ENCODE peak calls at places on chromosomes 6 and 20, in four cellular contexts. Y is BJ, R is foreskin fibroblast, C is heart right ventricle. V is an unnamed sample.

GRCh38 chr20:38181207-38181693 is 16.2 kb upstream of the TGM2 start:
- DNase-seq in R (no peak), Y (no peak), C (no peak), V (no peak)

GRCh38 chr6:30615219-30615957 is 1.7 kb downstream of the PPP1R10 start:
- DNase-seq in C (no peak), Y (no peak), R (peak; percentile 85), V (peak; percentile 50)

GRCh38 chr6:111113731-111114438 is 26.6 kb downstream of the SLC16A10 start:
- DNase-seq in Y (no peak), R (peak; percentile 6), C (peak; percentile 16), V (no peak)

GRCh38 chr20:37475258-37475657 is 45.8 kb upstream of the NNAT start:
- DNase-seq in C (no peak), R (no peak), Y (no peak), V (no peak)

GRCh38 chr6:89564752-89565427 is 73.7 kb downstream of the LYRM2 start:
- DNase-seq in Y (no peak), C (no peak), R (peak; percentile 7), V (no peak)

GRCh38 chr6:14058735-14059134 is 58.8 kb upstream of the CD83 start:
- DNase-seq in C (no peak), R (peak; percentile 25), Y (no peak), V (no peak)

GRCh38 chr6:113786168-113786567 is 71.0 kb upstream of the MARCKS start:
- DNase-seq in C (no peak), R (no peak), Y (no peak), V (no peak)

GRCh38 chr6:129513471-129513870 is 196.5 kb downstream of the ARHGAP18 start:
- DNase-seq in Y (peak; percentile 60), R (peak; percentile 74), C (no peak), V (no peak)

GRCh38 chr6:119043265-119043664 is 35.2 kb downstream of the FAM184A start:
- DNase-seq in Y (no peak), C (no peak), R (no peak), V (no peak)

GRCh38 chr6:167113935-167114910 is 8.7 kb upstream of the CCR6 start:
- DNase-seq in C (no peak), Y (no peak), R (no peak), V (no peak)

GRCh38 chr6:20755631-20756030 is 221.4 kb downstream of the CDKAL1 start:
- DNase-seq in Y (peak; percentile 47), R (peak; percentile 61), C (no peak), V (no peak)

GRCh38 chr6:143767433-143767832 is 75.7 kb upstream of the LTV1 start:
- DNase-seq in R (no peak), C (no peak), Y (no peak), V (no peak)

GRCh38 chr6:46400898-46401297 is 90.4 kb downstream of the RCAN2 start:
- DNase-seq in Y (no peak), R (no peak), C (no peak), V (no peak)

GRCh38 chr20:60071965-60072364 is 113.7 kb downstream of the CDH26 start:
- DNase-seq in C (no peak), Y (no peak), R (peak; percentile 49), V (no peak)

GRCh38 chr6:41288025-41288777 is 1.7 kb upstream of the TREM1 start:
- DNase-seq in R (peak; percentile 24), Y (no peak), C (no peak), V (no peak)

GRCh38 chr20:62131560-62132320 is 9.5 kb downstream of the LSM14B start:
- DNase-seq in R (no peak), Y (no peak), C (no peak), V (no peak)

GRCh38 chr6:128600397-128600951 is 80.1 kb upstream of the PTPRK start:
- DNase-seq in Y (peak; percentile 86), C (no peak), R (peak; percentile 96), V (no peak)

GRCh38 chr6:153956807-153957206 is 82.2 kb upstream of the OPRM1 start:
- DNase-seq in Y (no peak), C (no peak), R (peak; percentile 9), V (no peak)

GRCh38 chr20:668638-669037 is 7.0 kb downstream of the SCRT2 start:
- DNase-seq in Y (no peak), C (no peak), R (no peak), V (no peak)

GRCh38 chr20:32842688-32843524 is 15.8 kb upstream of the EFCAB8 start:
- DNase-seq in C (no peak), R (no peak), Y (no peak), V (no peak)

GRCh38 chr6:162435071-162435470 is 292.5 kb downstream of the PRKN start:
- DNase-seq in C (no peak), R (no peak), Y (no peak), V (no peak)

GRCh38 chr6:4088684-4089083 is 9.7 kb upstream of the FAM217A start:
- DNase-seq in Y (no peak), R (no peak), C (no peak), V (no peak)

GRCh38 chr6:129181001-129181400 is 298.1 kb downstream of the LAMA2 start:
- DNase-seq in C (no peak), R (peak; percentile 16), Y (no peak), V (no peak)

GRCh38 chr6:30447237-30447636 is 42.1 kb upstream of the HLA-E start:
- DNase-seq in R (no peak), Y (no peak), C (no peak), V (peak; percentile 54)

GRCh38 chr6:43747734-43748133 is 22.3 kb upstream of the VEGFA start:
- DNase-seq in C (no peak), R (no peak), Y (no peak), V (no peak)

GRCh38 chr6:156897907-156898531 is 120.8 kb downstream of the ARID1B start:
- DNase-seq in Y (no peak), C (no peak), R (no peak), V (no peak)

GRCh38 chr6:27772261-27773001 is 139.8 kb downstream of the OR2B2 start:
- DNase-seq in R (peak; percentile 91), Y (no peak), C (peak; percentile 88), V (peak; percentile 94)

GRCh38 chr6:2632943-2633584 is 117.7 kb downstream of the MYLK4 start:
- DNase-seq in C (no peak), R (no peak), Y (no peak), V (no peak)

GRCh38 chr6:157464653-157465535 is 83.9 kb downstream of the ZDHHC14 start:
- DNase-seq in C (no peak), R (no peak), Y (no peak), V (no peak)

GRCh38 chr6:44527961-44528644 is 140.6 kb downstream of the CDC5L start:
- DNase-seq in Y (no peak), C (no peak), R (no peak), V (no peak)

GRCh38 chr20:53801609-53802370 is 208.2 kb upstream of the ZNF217 start:
- DNase-seq in R (no peak), Y (no peak), C (no peak), V (no peak)

GRCh38 chr6:151661928-151662327 is 145.6 kb upstream of the ESR1 start:
- DNase-seq in Y (no peak), R (no peak), C (no peak), V (no peak)

GRCh38 chr6:24910331-24910849 is 25.4 kb downstream of the RIPOR2 start:
- DNase-seq in C (peak; percentile 20), Y (no peak), R (peak; percentile 52), V (peak; percentile 43)
- TF ChIP-seq CTCF in C (no peak), Y (peak; percentile 53), R (peak; percentile 40), V (no peak)

GRCh38 chr20:57327820-57328219 is 1.8 kb upstream of the SPO11 start:
- DNase-seq in R (no peak), Y (no peak), C (no peak), V (no peak)

GRCh38 chr20:57329608-57330221 is at the start of gene SPO11:
- DNase-seq in C (no peak), Y (no peak), R (no peak), V (no peak)

GRCh38 chr20:57330998-57331397 is 1.4 kb downstream of the SPO11 start:
- DNase-seq in R (peak; percentile 10), C (no peak), Y (no peak), V (no peak)

GRCh38 chr20:57335392-57335791 is 5.8 kb downstream of the SPO11 start:
- DNase-seq in Y (no peak), C (no peak), R (no peak), V (no peak)

DNA sequence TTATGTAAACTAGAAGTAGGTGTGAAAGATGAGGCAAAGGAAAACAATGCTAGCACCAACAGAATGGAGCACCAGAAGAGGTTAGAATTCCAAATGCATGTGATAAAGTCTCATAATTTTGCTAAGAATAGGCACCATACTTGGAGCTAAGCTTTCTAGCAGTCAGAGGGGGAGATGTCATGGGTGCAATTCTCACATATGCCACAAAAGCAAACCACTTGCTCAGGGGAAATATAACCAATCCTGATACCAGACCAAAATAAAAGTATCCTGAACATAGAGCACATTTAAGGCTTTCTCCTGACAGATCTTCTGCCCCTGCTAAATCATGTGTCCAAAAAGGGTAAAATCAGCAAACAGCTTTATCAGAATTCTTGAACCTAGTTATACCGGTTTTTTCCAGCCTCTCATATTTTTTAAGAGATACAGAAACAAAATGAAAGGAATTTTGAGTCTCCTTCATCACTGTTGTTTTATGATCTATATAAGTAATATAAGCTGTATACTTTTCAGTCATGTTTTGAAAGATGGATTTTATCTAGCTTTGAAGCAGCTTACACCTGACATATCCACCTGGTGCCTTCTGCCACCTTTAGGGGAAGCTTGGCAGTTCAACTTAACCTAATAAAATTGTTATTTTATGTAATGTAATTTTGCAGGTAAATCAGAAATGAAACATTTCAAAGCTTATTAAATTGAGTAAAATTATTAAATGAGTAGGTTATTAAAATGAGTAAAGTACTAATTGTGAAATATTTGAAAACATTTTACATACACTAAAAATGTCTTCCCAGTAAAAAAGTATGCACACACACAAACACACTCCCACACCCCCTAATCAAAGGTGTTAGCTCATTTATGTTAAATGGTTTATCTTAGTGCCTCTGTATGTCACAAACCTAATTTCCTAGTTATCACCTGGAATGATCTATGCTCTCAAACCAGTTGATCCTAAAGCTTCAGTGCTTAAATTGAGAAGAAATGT is 2.8 kb downstream of the SPO11 start:
- DNase-seq in C (no peak), Y (no peak), R (no peak), V (no peak)
- TF ChIP-seq CTCF in C (no peak), Y (peak; percentile 6), R (no peak), V (no peak)

DNA sequence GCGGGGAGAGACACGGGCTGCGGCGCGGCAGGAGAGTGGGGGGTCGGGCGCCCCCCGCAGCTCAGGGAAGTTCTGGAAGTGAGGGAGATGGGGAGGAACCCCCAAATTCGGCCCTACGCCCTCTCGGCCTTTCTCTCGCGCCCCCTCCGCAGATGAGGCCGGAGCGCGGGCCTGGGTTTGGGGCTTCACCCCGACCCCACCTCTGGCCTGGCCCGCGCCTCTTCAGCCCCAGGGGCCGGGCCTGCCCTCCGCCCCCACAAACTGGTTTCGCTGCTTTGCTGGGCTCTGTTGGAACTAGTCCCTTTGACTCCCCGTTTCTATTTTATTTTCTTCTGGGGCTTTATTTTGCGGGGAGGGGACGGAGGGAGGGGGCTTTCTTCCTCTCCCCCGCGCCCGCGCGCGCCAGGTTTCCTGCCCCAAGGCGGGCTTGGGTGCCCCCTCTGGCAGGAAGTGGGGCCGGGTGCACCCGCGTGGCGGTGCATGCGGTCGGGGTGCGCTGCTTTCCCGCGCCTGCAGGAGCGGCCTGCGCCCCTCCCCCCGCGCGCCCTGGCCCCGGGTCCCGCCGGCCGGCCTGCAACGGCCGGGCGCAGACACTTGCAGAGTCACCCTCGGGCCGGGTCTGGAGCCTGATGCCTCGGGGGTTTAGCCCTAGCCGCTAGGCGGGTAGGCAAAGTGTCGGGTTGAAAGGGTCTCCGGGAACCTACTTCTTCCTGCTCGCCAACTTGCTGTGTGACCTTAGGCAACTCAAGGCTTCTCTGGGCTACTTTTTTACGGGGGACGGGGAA is 1.2 kb downstream of the HMGA1 start:
- DNase-seq in C (peak; percentile 45), R (peak; percentile 77), Y (no peak), V (peak; percentile 71)
- TF ChIP-seq CTCF in C (no peak), R (peak; percentile 24), Y (peak; percentile 49), V (peak; percentile 44)

GRCh38 chr20:3358676-3359340 is 48.7 kb downstream of the DNAAF9 start:
- DNase-seq in R (no peak), Y (no peak), C (no peak), V (no peak)
- TF ChIP-seq CTCF in R (no peak), Y (no peak), C (no peak), V (no peak)